ENCODE peak calls at places on chromosomes 13 and 19, in four cellular contexts. U is T-helper 2 cell, J is RCC 7860, S is NCI-H460. B is an unnamed sample.

GRCh38 chr19:49019242-49019932 is 2.5 kb upstream of the LHB start:
- DNase-seq in J (no peak), U (peak; percentile 50), S (peak; percentile 28), B (peak; percentile 37)

GRCh38 chr19:1747285-1748114 is 5.8 kb upstream of the ONECUT3 start:
- DNase-seq in J (peak; percentile 100), U (no peak), S (no peak), B (peak; percentile 100)

GRCh38 chr13:106468948-106469590 is 66.4 kb downstream of the EFNB2 start:
- DNase-seq in J (no peak), S (no peak), U (no peak), B (no peak)

GRCh38 chr19:22422220-22422619 is at the start of gene ZNF98:
- DNase-seq in J (no peak), U (no peak), S (no peak), B (no peak)

GRCh38 chr19:54133312-54133956 is 4.1 kb upstream of the CNOT3 start:
- DNase-seq in U (no peak), S (no peak), J (no peak), B (peak; percentile 56)

GRCh38 chr13:98975822-98976261 is 2.0 kb downstream of the DOCK9 start:
- DNase-seq in S (no peak), U (no peak), J (no peak), B (no peak)

GRCh38 chr13:40812724-40813445 is 23.5 kb downstream of the SLC25A15 start:
- DNase-seq in U (no peak), S (no peak), J (peak; percentile 41), B (peak; percentile 47)

GRCh38 chr19:2037676-2038255 is 13.3 kb downstream of the MKNK2 start:
- DNase-seq in U (no peak), J (no peak), S (no peak), B (no peak)

GRCh38 chr19:4539697-4540581 is at the start of gene LRG1:
- DNase-seq in J (no peak), U (no peak), S (no peak), B (no peak)

GRCh38 chr19:49939721-49940481 is 10.6 kb upstream of the NUP62 start:
- DNase-seq in S (no peak), U (no peak), J (no peak), B (no peak)

GRCh38 chr19:40567040-40567749 is 9.5 kb upstream of the SHKBP1 start:
- DNase-seq in U (no peak), J (no peak), S (no peak), B (no peak)

GRCh38 chr13:90360785-90361184 is 986.7 kb upstream of the MIR17HG start:
- DNase-seq in U (no peak), S (no peak), J (no peak), B (no peak)

GRCh38 chr19:16379521-16380313 is 55.1 kb downstream of the KLF2 start:
- DNase-seq in S (no peak), J (no peak), U (no peak), B (no peak)

GRCh38 chr13:94646904-94647303 is 45.2 kb downstream of the GPR180 start:
- DNase-seq in J (no peak), S (no peak), U (no peak), B (no peak)

GRCh38 chr19:29503140-29503758 is 22.5 kb upstream of the VSTM2B start:
- DNase-seq in S (no peak), U (no peak), J (no peak), B (no peak)

GRCh38 chr19:7899751-7900352 is 3.8 kb upstream of the MAP2K7 start:
- DNase-seq in S (no peak), J (no peak), U (no peak), B (no peak)

GRCh38 chr13:95743192-95743591 is 66.3 kb downstream of the DNAJC3 start:
- DNase-seq in J (no peak), S (no peak), U (no peak), B (no peak)